ENCODE peak calls at places on chromosomes 13 and 19, in four cellular contexts. P, B, H and Q are unnamed samples.

GRCh38 chr19:32404939-32405430 is 585 bp upstream of the DPY19L3 start:
- DNase-seq in P (no peak), B (peak), H (no peak), Q (no peak)

GRCh38 chr13:94921181-94921580 is 208.8 kb upstream of the SOX21 start:
- DNase-seq in P (no peak), B (no peak), H (no peak), Q (no peak)

GRCh38 chr19:27759896-27760295 is 1453.1 kb downstream of the UQCRFS1 start:
- DNase-seq in P (no peak), B (no peak), H (no peak), Q (no peak)

GRCh38 chr13:71219671-71220070 is 647.3 kb downstream of the DACH1 start:
- DNase-seq in P (no peak), B (no peak), H (no peak), Q (no peak)

GRCh38 chr13:111883571-111884343 is 183.2 kb upstream of the SOX1 start:
- DNase-seq in P (no peak), B (no peak), H (no peak), Q (no peak)

GRCh38 chr13:41842029-41842428 is 118.9 kb downstream of the VWA8 start:
- DNase-seq in P (no peak), B (no peak), H (no peak), Q (no peak)

GRCh38 chr13:112193463-112194166 is 126.7 kb downstream of the SOX1 start:
- DNase-seq in P (no peak), B (no peak), H (no peak), Q (no peak)

GRCh38 chr13:92175330-92175729 is 776.9 kb downstream of the GPC5 start:
- DNase-seq in P (no peak), B (peak), H (no peak), Q (no peak)

GRCh38 chr19:13906525-13906904 is 514 bp downstream of the CC2D1A start:
- DNase-seq in P (no peak), B (no peak), H (peak), Q (no peak)